ENCODE peak calls at places on chromosome 13, in seven cellular contexts. F is cardiac muscle cell; V is CD4-positive, alpha-beta T cell; T is pancreas; A is tibial nerve; G is fibroblast of lung; N is A549. E is an unnamed sample.

GRCh38 chr13:43286769-43287168 is 263.4 kb downstream of the DNAJC15 start:
- DNase-seq in F (no peak), V (no peak), T (no peak), A (no peak), G (no peak), N (no peak), E (no peak)

GRCh38 chr13:114237415-114238112 is 2.9 kb downstream of the CDC16 start:
- DNase-seq in F (no peak), V (no peak), T (no peak), A (no peak), G (no peak), N (no peak), E (no peak)

GRCh38 chr13:51764184-51765141 is 39.5 kb downstream of the DHRS12 start:
- DNase-seq in F (peak), V (peak), T (peak), A (peak), G (peak), N (peak), E (peak)

GRCh38 chr13:30307966-30308290 is 577 bp upstream of the KATNAL1 start:
- DNase-seq in F (no peak), V (no peak), T (no peak), A (no peak), G (no peak), N (peak), E (no peak)

GRCh38 chr13:107650081-107650701 is 565.1 kb downstream of the LIG4 start:
- DNase-seq in F (peak), V (no peak), T (peak), A (peak), G (peak), N (peak), E (peak)

GRCh38 chr13:46552302-46552680 is 679 bp upstream of the LRCH1 start:
- DNase-seq in F (no peak), V (no peak), T (no peak), A (no peak), G (no peak), N (no peak), E (no peak)

GRCh38 chr13:73952683-73953082 is 181.5 kb downstream of the KLF12 start:
- DNase-seq in F (no peak), V (no peak), T (no peak), A (no peak), G (peak), N (no peak), E (no peak)

GRCh38 chr13:29858231-29858630 is 7.8 kb upstream of the UBL3 start:
- DNase-seq in F (no peak), V (no peak), T (no peak), A (no peak), G (no peak), N (no peak), E (no peak)

GRCh38 chr13:37656247-37656940 is 57.8 kb upstream of the POSTN start:
- DNase-seq in F (no peak), V (no peak), T (no peak), A (no peak), G (peak), N (peak), E (peak)

GRCh38 chr13:38394777-38395504 is 45.3 kb downstream of the UFM1 start:
- DNase-seq in F (no peak), V (no peak), T (no peak), A (no peak), G (peak), N (no peak), E (no peak)

GRCh38 chr13:102773441-102774209 is at the start of gene TEX30:
- DNase-seq in F (peak), V (peak), T (peak), A (peak), G (peak), N (peak), E (peak)

GRCh38 chr13:33487575-33488243 is 202.2 kb upstream of the STARD13 start:
- DNase-seq in F (no peak), V (no peak), T (no peak), A (peak), G (no peak), N (peak), E (peak)

GRCh38 chr13:51801631-51802099 is 2.3 kb downstream of the DHRS12 start:
- DNase-seq in F (no peak), V (no peak), T (peak), A (peak), G (no peak), N (peak), E (no peak)

GRCh38 chr13:30140973-30141372 is 166.4 kb downstream of the KATNAL1 start:
- DNase-seq in F (no peak), V (no peak), T (no peak), A (no peak), G (no peak), N (no peak), E (no peak)

GRCh38 chr13:83221813-83222241 is 660.4 kb downstream of the SLITRK1 start:
- DNase-seq in F (no peak), V (no peak), T (no peak), A (no peak), G (peak), N (peak), E (peak)

GRCh38 chr13:90947976-90948375 is 399.5 kb upstream of the MIR17HG start:
- DNase-seq in F (no peak), V (no peak), T (no peak), A (no peak), G (peak), N (no peak), E (no peak)

GRCh38 chr13:48624858-48625257 is 28.9 kb upstream of the CYSLTR2 start:
- DNase-seq in F (no peak), V (no peak), T (no peak), A (peak), G (peak), N (no peak), E (no peak)

GRCh38 chr13:39311619-39312018 is 273.4 kb downstream of the NHLRC3 start:
- DNase-seq in F (no peak), V (no peak), T (no peak), A (no peak), G (peak), N (no peak), E (no peak)

GRCh38 chr13:64371045-64371444 is 2859.1 kb downstream of the PCDH9 start:
- DNase-seq in F (no peak), V (no peak), T (no peak), A (no peak), G (peak), N (peak), E (no peak)

GRCh38 chr13:42039946-42040729 is 8.3 kb upstream of the DGKH start:
- DNase-seq in F (peak), V (peak), T (peak), A (peak), G (peak), N (peak), E (peak)

GRCh38 chr13:39073983-39074382 is 35.7 kb downstream of the NHLRC3 start:
- DNase-seq in F (no peak), V (no peak), T (no peak), A (no peak), G (no peak), N (no peak), E (no peak)

GRCh38 chr13:30622551-30622950 is 4.8 kb downstream of the USPL1 start:
- DNase-seq in F (no peak), V (no peak), T (no peak), A (no peak), G (no peak), N (no peak), E (no peak)

GRCh38 chr13:71320452-71320851 is 546.6 kb downstream of the DACH1 start:
- DNase-seq in F (peak), V (no peak), T (no peak), A (no peak), G (no peak), N (peak), E (no peak)

GRCh38 chr13:95624020-95624419 is 20.5 kb downstream of the DZIP1 start:
- DNase-seq in F (peak), V (no peak), T (no peak), A (no peak), G (peak), N (peak), E (no peak)

GRCh38 chr13:43666403-43666802 is 120.4 kb downstream of the ENOX1 start:
- DNase-seq in F (no peak), V (no peak), T (no peak), A (no peak), G (no peak), N (no peak), E (no peak)

GRCh38 chr13:34161829-34162544 is 344.0 kb downstream of the RFC3 start:
- DNase-seq in F (peak), V (no peak), T (no peak), A (no peak), G (peak), N (peak), E (peak)

GRCh38 chr13:23799945-23800344 is 89.3 kb downstream of the MIPEP start:
- DNase-seq in F (no peak), V (no peak), T (no peak), A (no peak), G (no peak), N (no peak), E (no peak)

GRCh38 chr13:70703755-70704154 is 595.5 kb upstream of the KLHL1 start:
- DNase-seq in F (no peak), V (no peak), T (no peak), A (no peak), G (peak), N (no peak), E (no peak)

GRCh38 chr13:74270018-74270417 is 135.8 kb upstream of the KLF12 start:
- DNase-seq in F (no peak), V (no peak), T (no peak), A (no peak), G (no peak), N (no peak), E (no peak)

GRCh38 chr13:75415720-75416119 is 66.2 kb downstream of the TBC1D4 start:
- DNase-seq in F (no peak), V (no peak), T (no peak), A (no peak), G (peak), N (no peak), E (peak)

GRCh38 chr13:105920375-105920774 is 615.1 kb downstream of the EFNB2 start:
- DNase-seq in F (no peak), V (no peak), T (no peak), A (no peak), G (peak), N (peak), E (no peak)

GRCh38 chr13:75151081-75151643 is 330.8 kb downstream of the TBC1D4 start:
- DNase-seq in F (no peak), V (no peak), T (no peak), A (no peak), G (peak), N (no peak), E (no peak)

GRCh38 chr13:43545317-43545874 is 241.4 kb downstream of the ENOX1 start:
- DNase-seq in F (no peak), V (no peak), T (no peak), A (peak), G (no peak), N (no peak), E (no peak)

GRCh38 chr13:76971215-76971614 is 20.7 kb upstream of the CLN5 start:
- DNase-seq in F (no peak), V (no peak), T (no peak), A (no peak), G (no peak), N (no peak), E (no peak)

GRCh38 chr13:56986121-56986520 is 154.6 kb upstream of the PRR20A start:
- DNase-seq in F (no peak), V (no peak), T (no peak), A (no peak), G (no peak), N (no peak), E (no peak)

GRCh38 chr13:50779443-50780200 is 63.9 kb downstream of the DLEU7 start:
- DNase-seq in F (no peak), V (no peak), T (no peak), A (no peak), G (no peak), N (no peak), E (no peak)

GRCh38 chr13:102724923-102725322 is 30.1 kb upstream of the METTL21C start:
- DNase-seq in F (peak), V (no peak), T (no peak), A (no peak), G (peak), N (peak), E (no peak)

GRCh38 chr13:81171065-81171647 is 830.2 kb upstream of the SPRY2 start:
- DNase-seq in F (peak), V (no peak), T (no peak), A (no peak), G (peak), N (peak), E (no peak)

GRCh38 chr13:49646688-49647087 is 18.4 kb downstream of the ARL11 start:
- DNase-seq in F (no peak), V (no peak), T (no peak), A (no peak), G (no peak), N (no peak), E (no peak)

GRCh38 chr13:49652691-49653305 is 24.5 kb downstream of the ARL11 start:
- DNase-seq in F (peak), V (no peak), T (no peak), A (peak), G (no peak), N (peak), E (no peak)

GRCh38 chr13:49649963-49650312 is 21.6 kb downstream of the ARL11 start:
- DNase-seq in F (no peak), V (no peak), T (no peak), A (no peak), G (no peak), N (no peak), E (no peak)

GRCh38 chr13:49651775-49652690 is 23.7 kb downstream of the ARL11 start:
- DNase-seq in F (no peak), V (no peak), T (no peak), A (no peak), G (no peak), N (no peak), E (no peak)

DNA sequence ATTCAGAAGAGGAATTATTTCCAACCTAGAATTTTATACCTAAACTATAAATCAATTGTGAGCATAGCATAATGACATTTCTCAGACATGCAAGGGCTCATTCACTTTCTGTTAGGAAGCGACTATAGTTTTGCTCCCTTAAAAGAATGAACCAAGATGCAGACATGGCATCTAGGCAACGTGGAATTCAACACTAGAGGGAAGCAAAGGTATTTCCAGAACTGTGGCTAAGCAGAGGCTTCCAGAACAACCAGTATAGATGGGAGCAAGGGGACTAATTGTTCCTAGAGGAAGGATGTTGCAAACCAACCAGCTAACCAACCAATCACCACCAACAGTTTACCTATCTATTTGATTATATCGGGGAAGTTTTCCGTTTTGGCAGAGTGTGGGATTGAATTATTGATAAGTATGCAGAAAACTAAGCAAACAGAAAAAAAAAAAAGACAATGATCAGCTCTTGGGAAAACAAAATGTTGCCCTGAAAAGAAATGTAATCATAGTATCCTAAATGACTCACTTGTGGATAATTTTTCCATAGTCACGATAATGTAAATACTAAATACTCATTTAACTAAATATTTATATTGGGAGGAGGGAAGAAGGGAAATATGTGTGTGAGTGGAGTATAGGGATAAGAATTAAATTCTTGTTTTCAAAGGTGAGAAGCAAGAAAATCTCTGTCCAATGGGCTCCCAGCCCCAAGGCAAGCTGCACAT is 21.1 kb downstream of the ARL11 start:
- DNase-seq in F (peak), V (no peak), T (no peak), A (no peak), G (peak), N (peak), E (no peak)
- TF ChIP-seq CTCF in F (peak), V (no peak), T (no peak), A (no peak), G (peak), N (peak), E (peak)

GRCh38 chr13:98742961-98743360 is 9.5 kb downstream of the SLC15A1 start:
- DNase-seq in F (no peak), V (no peak), T (no peak), A (no peak), G (no peak), N (no peak), E (no peak)

GRCh38 chr13:98740131-98740530 is 12.3 kb downstream of the SLC15A1 start:
- DNase-seq in F (no peak), V (no peak), T (no peak), A (no peak), G (no peak), N (no peak), E (no peak)

GRCh38 chr13:98746968-98747367 is 5.5 kb downstream of the SLC15A1 start:
- DNase-seq in F (no peak), V (no peak), T (no peak), A (no peak), G (peak), N (peak), E (no peak)

GRCh38 chr13:98741741-98742435 is 10.6 kb downstream of the SLC15A1 start:
- DNase-seq in F (no peak), V (no peak), T (peak), A (no peak), G (no peak), N (no peak), E (no peak)

DNA sequence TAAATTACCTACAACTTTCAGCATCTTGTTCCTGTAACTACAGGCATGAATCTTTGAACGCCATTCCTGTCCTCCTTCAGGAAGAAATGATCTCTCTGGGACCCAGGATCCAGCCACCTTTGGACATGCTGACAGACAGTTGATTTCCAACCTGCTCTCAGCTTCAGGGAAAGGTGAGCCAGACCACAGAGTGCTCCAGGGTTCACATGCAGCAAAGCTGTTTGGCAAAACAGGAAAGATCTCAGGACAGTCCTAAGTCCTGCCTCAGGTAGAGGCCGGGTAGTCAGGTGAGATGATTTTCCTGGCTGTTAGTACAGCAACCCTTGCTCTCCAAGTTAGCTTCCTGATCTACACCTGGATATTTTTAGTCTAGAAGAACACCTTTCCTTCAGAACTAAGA is 9.1 kb downstream of the SLC15A1 start:
- DNase-seq in F (no peak), V (no peak), T (no peak), A (no peak), G (no peak), N (no peak), E (no peak)
- TF ChIP-seq CTCF in F (no peak), V (no peak), T (no peak), A (no peak), G (no peak), N (no peak), E (no peak)

GRCh38 chr13:110404321-110404720 is 97.2 kb downstream of the COL4A2 start:
- DNase-seq in F (no peak), V (no peak), T (no peak), A (no peak), G (no peak), N (no peak), E (no peak)
- TF ChIP-seq CTCF in F (no peak), V (no peak), T (no peak), A (no peak), G (no peak), N (no peak), E (no peak)

GRCh38 chr13:20192470-20193141 is at the start of gene GJB2:
- DNase-seq in F (peak), V (no peak), T (no peak), A (no peak), G (no peak), N (no peak), E (no peak)

GRCh38 chr13:20191311-20191901 is 1.3 kb downstream of the GJB2 start:
- DNase-seq in F (no peak), V (no peak), T (no peak), A (no peak), G (no peak), N (no peak), E (no peak)

GRCh38 chr13:20190481-20191310 is 2.0 kb downstream of the GJB2 start:
- DNase-seq in F (no peak), V (no peak), T (no peak), A (no peak), G (peak), N (no peak), E (no peak)

GRCh38 chr13:20193142-20193923 is 595 bp upstream of the GJB2 start:
- DNase-seq in F (no peak), V (no peak), T (no peak), A (no peak), G (no peak), N (no peak), E (no peak)

DNA sequence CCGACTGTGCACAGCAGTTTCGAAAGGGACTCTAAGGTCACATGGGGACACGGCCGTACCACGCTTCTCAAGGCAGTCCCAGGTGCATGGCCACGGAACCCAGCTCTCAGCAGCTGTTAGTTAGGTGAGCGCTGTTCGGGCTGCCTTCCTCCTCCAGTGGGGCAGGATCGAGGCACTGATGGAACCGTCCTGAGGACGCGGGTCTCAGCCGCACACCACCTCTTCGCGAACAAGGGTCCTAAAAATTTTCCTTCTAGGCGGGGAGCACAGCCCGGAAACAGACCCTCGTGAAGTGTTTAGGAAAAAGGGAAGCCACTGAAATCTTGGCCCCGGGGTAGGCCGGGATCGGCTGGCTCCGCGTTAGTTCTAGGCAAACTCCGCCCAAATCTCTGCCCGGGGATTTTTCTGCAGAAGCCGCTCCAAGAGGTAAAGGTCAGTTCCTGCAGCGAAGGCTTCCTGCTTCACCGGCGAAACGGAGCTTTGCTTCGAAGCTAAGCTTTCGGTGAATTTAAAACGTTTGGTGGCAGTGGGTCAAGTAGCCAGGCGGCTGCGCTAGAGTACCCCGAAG is 752 bp downstream of the GJB2 start:
- DNase-seq in F (no peak), V (no peak), T (no peak), A (no peak), G (peak), N (peak), E (no peak)
- TF ChIP-seq CTCF in F (no peak), V (no peak), T (no peak), A (no peak), G (no peak), N (no peak), E (no peak)

GRCh38 chr13:79775830-79776229 is 294.9 kb downstream of the NDFIP2 start:
- DNase-seq in F (peak), V (no peak), T (no peak), A (peak), G (peak), N (peak), E (peak)
- TF ChIP-seq CTCF in F (peak), V (no peak), T (peak), A (peak), G (peak), N (peak), E (peak)